ENCODE peak calls at places on chromosomes 1 and 21, in four cellular contexts. N is HEK293T; Q is AML-193; S is activated CD4-positive, alpha-beta T cell treated with anti-CD3 and anti-CD28 coated beads, Interleukin-2, amount 10 ng/mL, durations not matched to agents 7 days and 5 days. P is an unnamed sample.

GRCh38 chr21:36932417-36932816 is 34.1 kb downstream of the HLCS start:
- DNase-seq in N (no peak), Q (no peak), S (no peak), P (no peak)

GRCh38 chr1:231660198-231660597 is 33.6 kb downstream of the DISC1 start:
- DNase-seq in N (no peak), Q (no peak), S (no peak), P (no peak)

GRCh38 chr1:32337855-32338636 is 2.0 kb upstream of the MARCKSL1 start:
- DNase-seq in N (no peak), Q (peak; percentile 78), S (no peak), P (no peak)

GRCh38 chr1:84772428-84772943 is 82.2 kb upstream of the SSX2IP start:
- DNase-seq in N (peak; percentile 87), Q (peak; percentile 59), S (peak; percentile 82), P (peak; percentile 82)

GRCh38 chr1:85201340-85202091 is 700 bp upstream of the SYDE2 start:
- DNase-seq in N (peak; percentile 78), Q (no peak), S (peak; percentile 63), P (peak; percentile 78)

GRCh38 chr1:28190337-28190979 is 14.0 kb upstream of the PTAFR start:
- DNase-seq in N (no peak), Q (no peak), S (no peak), P (no peak)

GRCh38 chr1:72282690-72283203 is 408 bp upstream of the NEGR1 start:
- DNase-seq in N (peak; percentile 82), Q (peak; percentile 68), S (peak; percentile 56), P (peak; percentile 88)

GRCh38 chr1:112508242-112509004 is at the start of gene WNT2B:
- DNase-seq in N (peak; percentile 67), Q (no peak), S (peak; percentile 49), P (no peak)

GRCh38 chr1:232954594-232955365 is 4.4 kb downstream of the NTPCR start:
- DNase-seq in N (no peak), Q (no peak), S (no peak), P (no peak)

GRCh38 chr21:33238565-33239255 is 9.0 kb downstream of the IFNAR2 start:
- DNase-seq in N (no peak), Q (no peak), S (no peak), P (no peak)

GRCh38 chr1:153543738-153544135 is 1.9 kb downstream of the S100A4 start:
- DNase-seq in N (no peak), Q (no peak), S (no peak), P (no peak)

GRCh38 chr1:110502402-110502801 is 16.6 kb downstream of the KCNA10 start:
- DNase-seq in N (no peak), Q (peak; percentile 54), S (no peak), P (no peak)

GRCh38 chr21:43619856-43620255 is 39.4 kb downstream of the HSF2BP start:
- DNase-seq in N (no peak), Q (no peak), S (no peak), P (no peak)

GRCh38 chr1:220432408-220432807 is 95.5 kb upstream of the MARK1 start:
- DNase-seq in N (no peak), Q (no peak), S (no peak), P (no peak)

GRCh38 chr1:45521413-45522323 is at the start of gene PRDX1:
- DNase-seq in N (peak; percentile 96), Q (peak; percentile 86), S (peak; percentile 96), P (peak; percentile 97)

GRCh38 chr1:9882296-9882944 is 27.6 kb downstream of the CTNNBIP1 start:
- DNase-seq in N (no peak), Q (no peak), S (no peak), P (no peak)

GRCh38 chr1:179080866-179081695 is 789 bp upstream of the TOR3A start:
- DNase-seq in N (no peak), Q (no peak), S (peak; percentile 52), P (peak; percentile 33)

GRCh38 chr1:168468042-168468809 is 75.6 kb downstream of the XCL2 start:
- DNase-seq in N (no peak), Q (no peak), S (no peak), P (no peak)

GRCh38 chr1:190658907-190659306 is 181.2 kb upstream of the BRINP3 start:
- DNase-seq in N (no peak), Q (no peak), S (no peak), P (no peak)

GRCh38 chr21:33064623-33064996 is 5.3 kb upstream of the OLIG1 start:
- DNase-seq in N (no peak), Q (no peak), S (no peak), P (peak; percentile 21)

GRCh38 chr1:167659440-167659839 is 29.4 kb downstream of the RCSD1 start:
- DNase-seq in N (peak; percentile 62), Q (no peak), S (no peak), P (no peak)

GRCh38 chr1:121458291-121459048 is 273.7 kb downstream of the SRGAP2C start:
- DNase-seq in N (no peak), Q (peak; percentile 22), S (no peak), P (no peak)

GRCh38 chr1:36609241-36610027 is 126.7 kb upstream of the CSF3R start:
- DNase-seq in N (peak; percentile 85), Q (peak; percentile 62), S (peak; percentile 57), P (peak; percentile 76)

GRCh38 chr21:42038826-42039425 is 28.8 kb upstream of the ZBTB21 start:
- DNase-seq in N (no peak), Q (no peak), S (no peak), P (no peak)